ENCODE peak calls at places on chromosomes 2 and 18, in four cellular contexts. L is progenitor cell of endocrine pancreas, C is type B pancreatic cell, S is neural crest cell. H is an unnamed sample.
A peak's percentile ranks its signal among the peaks of the same experiment; 100 is the strongest.

GRCh38 chr18:21179590-21180220 is 62.3 kb upstream of the GREB1L start:
- DNase-seq in L (peak; percentile 22), C (no peak), S (peak; percentile 70), H (peak; percentile 44)

GRCh38 chr2:72137498-72138010 is 10.1 kb downstream of the CYP26B1 start:
- DNase-seq in L (peak; percentile 79), C (no peak), S (peak; percentile 87), H (peak; percentile 82)

GRCh38 chr18:657998-658946 is 819 bp downstream of the TYMS start:
- DNase-seq in L (peak; percentile 71), C (peak; percentile 81), S (peak; percentile 88), H (peak; percentile 84)

GRCh38 chr18:27549335-27550039 is 364.4 kb upstream of the CHST9 start:
- DNase-seq in L (no peak), C (no peak), S (no peak), H (no peak)

GRCh38 chr2:127128508-127128907 is 21.6 kb upstream of the BIN1 start:
- DNase-seq in L (no peak), C (no peak), S (no peak), H (no peak)

GRCh38 chr2:238945433-238946150 is 97.7 kb downstream of the TWIST2 start:
- DNase-seq in L (no peak), C (peak; percentile 67), S (peak; percentile 38), H (peak; percentile 37)

GRCh38 chr2:196181484-196181883 is 10.1 kb upstream of the STK17B start:
- DNase-seq in L (no peak), C (no peak), S (no peak), H (no peak)

GRCh38 chr2:105168543-105168942 is 73.0 kb upstream of the GPR45 start:
- DNase-seq in L (no peak), C (no peak), S (no peak), H (no peak)

GRCh38 chr2:110116033-110116710 is 550 bp upstream of the MALL start:
- DNase-seq in L (no peak), C (no peak), S (no peak), H (no peak)

GRCh38 chr18:74268933-74269620 is 22.7 kb downstream of the CYB5A start:
- DNase-seq in L (no peak), C (no peak), S (no peak), H (no peak)

GRCh38 chr2:66899109-66899508 is 464.2 kb downstream of the MEIS1 start:
- DNase-seq in L (no peak), C (no peak), S (no peak), H (no peak)
- TF ChIP-seq CTCF in L (no peak), C (no peak), S (no peak), H (no peak)

DNA sequence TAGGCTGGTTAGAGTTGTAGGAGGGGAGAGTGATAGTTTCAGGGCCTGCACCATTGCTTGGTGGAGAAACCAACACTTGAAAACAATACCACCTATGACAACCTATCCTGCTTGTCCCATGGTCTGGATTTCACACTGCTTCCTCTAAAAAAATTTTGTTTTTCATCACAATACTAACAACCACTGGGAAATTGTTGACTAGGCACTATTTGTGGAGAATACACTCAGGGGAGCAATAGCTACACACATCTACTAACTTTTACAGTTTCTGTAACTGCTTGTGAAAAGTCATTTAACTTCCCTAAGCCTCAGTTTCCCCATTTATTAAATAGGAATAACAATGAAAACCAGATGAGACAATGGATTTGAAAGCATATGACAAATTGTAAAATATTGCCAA is 4.1 kb upstream of the CRYGB start:
- DNase-seq in L (no peak), C (no peak), S (no peak), H (no peak)
- TF ChIP-seq CTCF in L (no peak), C (no peak), S (no peak), H (no peak)

DNA sequence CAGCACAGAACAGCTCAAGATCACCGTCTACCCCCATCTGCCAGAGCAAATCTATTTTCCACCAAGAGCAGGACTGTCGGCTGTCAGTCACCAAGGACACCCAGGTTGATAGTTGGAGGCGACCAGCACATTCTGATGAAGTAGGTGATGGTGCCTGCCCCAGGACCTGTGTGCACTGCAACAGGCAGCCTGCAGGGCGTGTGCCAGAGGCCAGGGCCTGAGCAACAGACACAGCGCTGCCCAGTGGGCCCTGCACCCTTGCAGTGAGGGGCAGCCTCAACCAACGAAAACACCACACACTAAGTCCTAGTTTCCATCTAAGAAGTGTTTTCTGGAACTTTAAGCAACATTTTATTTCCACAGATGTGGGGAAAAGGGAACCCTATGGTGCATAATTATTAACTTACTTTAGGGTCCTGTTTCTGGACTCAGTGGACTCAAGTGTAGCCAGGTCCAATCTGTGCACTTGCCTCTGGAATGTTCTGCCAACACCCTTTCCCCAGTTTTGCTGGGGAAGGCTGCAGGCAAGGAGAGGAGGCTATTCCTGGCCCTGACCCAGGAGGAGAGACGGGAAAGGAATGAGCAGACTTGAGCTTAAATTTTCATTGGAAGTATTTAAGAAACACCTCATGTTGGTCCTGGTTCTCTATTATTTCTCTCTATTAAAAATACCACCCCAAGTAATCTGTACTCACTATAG is 61.5 kb downstream of the ADNP2 start:
- DNase-seq in L (no peak), C (no peak), S (no peak), H (no peak)
- TF ChIP-seq CTCF in L (no peak), C (no peak), S (no peak), H (no peak)

DNA sequence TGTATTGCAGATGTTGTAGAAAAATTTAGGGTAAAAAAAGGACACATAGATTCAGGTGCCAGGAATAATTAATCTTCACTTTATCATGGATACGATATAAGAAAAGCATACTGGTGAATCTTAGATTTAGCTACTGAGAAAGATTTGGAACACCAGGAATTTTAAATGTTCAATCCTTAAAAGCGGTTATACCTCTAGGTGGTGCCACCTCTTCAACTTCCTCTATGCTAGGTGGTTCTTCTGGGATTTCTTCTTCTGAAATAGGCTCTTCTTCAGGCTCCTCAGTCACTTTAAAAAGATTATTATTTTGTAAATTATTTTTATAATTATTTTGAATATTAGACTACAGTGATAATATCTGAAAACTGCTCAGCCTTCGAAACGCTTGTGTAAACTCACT is 133.1 kb downstream of the TTN start:
- DNase-seq in L (no peak), C (no peak), S (no peak), H (no peak)
- TF ChIP-seq CTCF in L (no peak), C (peak; percentile 43), S (no peak), H (no peak)